ENCODE peak calls at places on chromosomes 13 and 19, in five cellular contexts. One of them, this sample, is unnamed.
A peak's percentile ranks its signal among the peaks of the same experiment; 100 is the strongest.

GRCh38 chr19:15122331-15123030 is 15.3 kb downstream of the SYDE1 start:
- DNase-seq in SK-N-SH: no peak
- DNase-seq in Peyer's patch: no peak
- DNase-seq in GM23338: no peak
- DNase-seq in ovary: no peak
- DNase-seq in this sample: no peak

GRCh38 chr13:59391696-59392095 is 772.0 kb downstream of the DIAPH3 start:
- DNase-seq in ovary: no peak
- DNase-seq in Peyer's patch: peak; percentile 70
- DNase-seq in GM23338: peak; percentile 85
- DNase-seq in SK-N-SH: peak; percentile 30
- DNase-seq in this sample: peak; percentile 2

GRCh38 chr19:33938821-33939220 is 142.2 kb downstream of the KCTD15 start:
- DNase-seq in GM23338: no peak
- DNase-seq in SK-N-SH: no peak
- DNase-seq in Peyer's patch: no peak
- DNase-seq in ovary: no peak
- DNase-seq in this sample: no peak

GRCh38 chr13:94825507-94825906 is 113.2 kb upstream of the SOX21 start:
- DNase-seq in GM23338: peak; percentile 85
- DNase-seq in Peyer's patch: peak; percentile 56
- DNase-seq in SK-N-SH: peak; percentile 7
- DNase-seq in ovary: peak; percentile 53
- DNase-seq in this sample: no peak

GRCh38 chr13:40230833-40231266 is 435.6 kb downstream of the FOXO1 start:
- DNase-seq in GM23338: no peak
- DNase-seq in SK-N-SH: no peak
- DNase-seq in ovary: no peak
- DNase-seq in Peyer's patch: no peak
- DNase-seq in this sample: no peak

GRCh38 chr19:46714523-46715106 is 2.3 kb downstream of the PRKD2 start:
- DNase-seq in Peyer's patch: no peak
- DNase-seq in SK-N-SH: no peak
- DNase-seq in ovary: peak; percentile 20
- DNase-seq in GM23338: no peak
- DNase-seq in this sample: no peak

GRCh38 chr19:50223439-50223716 is 20.0 kb downstream of the MYH14 start:
- DNase-seq in ovary: no peak
- DNase-seq in GM23338: no peak
- DNase-seq in SK-N-SH: no peak
- DNase-seq in Peyer's patch: no peak
- DNase-seq in this sample: no peak

GRCh38 chr19:11380653-11381534 is 3.2 kb downstream of the EPOR start:
- DNase-seq in SK-N-SH: peak; percentile 95
- DNase-seq in GM23338: peak; percentile 100
- DNase-seq in Peyer's patch: peak; percentile 98
- DNase-seq in ovary: peak; percentile 95
- DNase-seq in this sample: peak; percentile 95

GRCh38 chr19:34996978-34997640 is 3.0 kb upstream of the GRAMD1A start:
- DNase-seq in GM23338: no peak
- DNase-seq in Peyer's patch: no peak
- DNase-seq in ovary: no peak
- DNase-seq in SK-N-SH: no peak
- DNase-seq in this sample: no peak

GRCh38 chr19:51431124-51431523 is 13.7 kb upstream of the SIGLEC10 start:
- DNase-seq in GM23338: no peak
- DNase-seq in SK-N-SH: no peak
- DNase-seq in ovary: no peak
- DNase-seq in Peyer's patch: no peak
- DNase-seq in this sample: no peak

GRCh38 chr19:3248728-3249315 is 24.4 kb downstream of the CELF5 start:
- DNase-seq in GM23338: no peak
- DNase-seq in Peyer's patch: no peak
- DNase-seq in ovary: no peak
- DNase-seq in SK-N-SH: no peak
- DNase-seq in this sample: no peak

DNA sequence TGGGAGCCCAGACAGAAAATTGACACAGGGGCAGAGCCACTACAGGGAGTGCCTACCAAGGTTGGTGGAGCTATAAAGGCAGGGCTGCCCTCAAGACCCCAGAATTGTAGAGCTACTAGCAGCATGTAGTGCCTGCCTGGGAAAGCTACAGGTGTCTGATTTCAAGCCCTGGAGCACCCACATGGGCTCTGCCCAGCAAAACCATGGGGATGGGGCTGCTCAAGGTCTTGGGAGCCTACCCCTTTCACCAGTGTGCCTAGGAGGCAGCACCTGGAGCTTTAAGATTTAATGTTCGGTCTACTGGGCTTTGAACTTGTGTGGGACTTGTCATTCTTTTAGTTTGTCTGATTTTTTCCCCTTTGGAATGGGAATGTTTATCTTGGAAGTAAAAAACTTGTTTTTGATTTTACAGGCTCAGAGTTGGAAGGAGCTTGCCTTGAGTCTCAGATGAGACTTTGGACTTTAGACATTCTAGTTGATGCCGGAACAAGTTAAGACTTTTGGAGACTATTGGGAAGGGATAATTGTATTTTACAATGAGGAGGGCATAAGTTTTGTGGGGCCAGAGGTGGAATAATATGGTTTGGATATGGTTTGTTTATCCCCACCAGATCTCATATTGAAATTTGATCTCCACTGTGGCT is 45.1 kb downstream of the ALOX5AP start:
- DNase-seq in Peyer's patch: no peak
- DNase-seq in ovary: no peak
- DNase-seq in GM23338: no peak
- DNase-seq in SK-N-SH: no peak
- DNase-seq in this sample: no peak
- H3K4me3 ChIP-seq in Peyer's patch: no peak overlapping the region
- H3K4me3 ChIP-seq in ovary: no peak overlapping the region
- H3K4me3 ChIP-seq in GM23338: no peak overlapping the region
- H3K4me3 ChIP-seq in SK-N-SH: no peak overlapping the region
- H3K4me3 ChIP-seq in this sample: no peak overlapping the region

GRCh38 chr13:99893567-99893966 is 78.0 kb downstream of the ZIC5 start:
- DNase-seq in ovary: no peak
- DNase-seq in GM23338: no peak
- DNase-seq in SK-N-SH: no peak
- DNase-seq in Peyer's patch: no peak
- DNase-seq in this sample: no peak
- H3K27ac ChIP-seq in ovary: no peak overlapping the region
- H3K27ac ChIP-seq in GM23338: no peak overlapping the region
- H3K27ac ChIP-seq in SK-N-SH: no peak overlapping the region
- H3K27ac ChIP-seq in Peyer's patch: no peak overlapping the region
- H3K27ac ChIP-seq in this sample: no peak overlapping the region

DNA sequence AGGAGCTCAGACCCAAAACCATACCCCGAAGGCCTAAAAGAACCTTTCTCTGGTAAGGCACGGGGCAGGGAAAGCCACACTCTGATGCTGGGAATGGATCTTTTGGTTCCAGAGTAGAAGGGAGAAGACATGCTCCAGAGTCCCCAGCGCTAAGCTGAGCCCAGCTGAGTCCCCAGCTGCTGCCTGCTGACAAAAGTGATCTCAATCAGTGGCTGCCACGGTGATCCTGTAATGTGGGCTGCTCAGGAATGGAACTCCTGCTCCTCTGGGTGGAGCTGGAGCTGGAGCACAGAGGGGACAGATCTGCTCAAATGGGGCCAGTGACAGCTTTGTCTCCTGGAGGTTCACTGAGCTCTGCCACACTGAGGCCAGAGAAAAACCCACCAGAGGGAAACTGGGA is 70.5 kb downstream of the MLLT1 start:
- DNase-seq in Peyer's patch: no peak
- DNase-seq in GM23338: no peak
- DNase-seq in ovary: no peak
- DNase-seq in SK-N-SH: no peak
- DNase-seq in this sample: no peak
- H3K4me1 ChIP-seq in Peyer's patch: no peaks in the 10 kb centered on the region
- H3K4me1 ChIP-seq in GM23338: no peaks in the 10 kb centered on the region
- H3K4me1 ChIP-seq in ovary: no peaks in the 10 kb centered on the region
- H3K4me1 ChIP-seq in SK-N-SH: no peaks in the 10 kb centered on the region
- H3K4me1 ChIP-seq in this sample: no peaks in the 10 kb centered on the region

GRCh38 chr13:20518652-20519051 is 7.0 kb downstream of the CRYL1 start:
- DNase-seq in ovary: no peak
- DNase-seq in GM23338: no peak
- DNase-seq in Peyer's patch: no peak
- DNase-seq in SK-N-SH: no peak
- DNase-seq in this sample: no peak
- H3K4me3 ChIP-seq in ovary: no peak overlapping the region
- H3K4me3 ChIP-seq in GM23338: no peak overlapping the region
- H3K4me3 ChIP-seq in Peyer's patch: no peak overlapping the region
- H3K4me3 ChIP-seq in SK-N-SH: no peak overlapping the region
- H3K4me3 ChIP-seq in this sample: no peak overlapping the region

GRCh38 chr19:55097864-55098715 is 19.3 kb downstream of the PPP1R12C start:
- DNase-seq in GM23338: no peak
- DNase-seq in ovary: no peak
- DNase-seq in SK-N-SH: no peak
- DNase-seq in Peyer's patch: no peak
- DNase-seq in this sample: no peak

GRCh38 chr19:55101261-55101660 is 16.2 kb downstream of the PPP1R12C start:
- DNase-seq in GM23338: no peak
- DNase-seq in Peyer's patch: no peak
- DNase-seq in ovary: no peak
- DNase-seq in SK-N-SH: no peak
- DNase-seq in this sample: no peak

GRCh38 chr19:55098716-55099556 is 18.5 kb downstream of the PPP1R12C start:
- DNase-seq in GM23338: no peak
- DNase-seq in Peyer's patch: no peak
- DNase-seq in ovary: no peak
- DNase-seq in SK-N-SH: no peak
- DNase-seq in this sample: no peak

GRCh38 chr19:55103190-55103589 is 14.2 kb downstream of the PPP1R12C start:
- DNase-seq in ovary: no peak
- DNase-seq in GM23338: no peak
- DNase-seq in SK-N-SH: no peak
- DNase-seq in Peyer's patch: no peak
- DNase-seq in this sample: no peak

GRCh38 chr19:55099557-55100506 is 17.6 kb downstream of the PPP1R12C start:
- DNase-seq in SK-N-SH: no peak
- DNase-seq in GM23338: peak; percentile 79
- DNase-seq in ovary: no peak
- DNase-seq in Peyer's patch: no peak
- DNase-seq in this sample: no peak
- H3K27ac ChIP-seq in SK-N-SH: no peak overlapping the region
- H3K27ac ChIP-seq in GM23338: peak overlapping the region; percentile 55
- H3K27ac ChIP-seq in ovary: no peak overlapping the region
- H3K27ac ChIP-seq in Peyer's patch: no peak overlapping the region
- H3K27ac ChIP-seq in this sample: no peak overlapping the region

GRCh38 chr19:13064092-13064489 is 38.6 kb downstream of the LYL1 start:
- DNase-seq in GM23338: no peak
- DNase-seq in Peyer's patch: no peak
- DNase-seq in ovary: no peak
- DNase-seq in SK-N-SH: no peak
- DNase-seq in this sample: no peak
- H3K4me1 ChIP-seq in GM23338: peaks cover 18% of the 10 kb centered on the region
- H3K4me1 ChIP-seq in Peyer's patch: peaks cover 11% of the 10 kb centered on the region
- H3K4me1 ChIP-seq in ovary: peaks cover 63% of the 10 kb centered on the region
- H3K4me1 ChIP-seq in SK-N-SH: peaks cover 26% of the 10 kb centered on the region
- H3K4me1 ChIP-seq in this sample: no peaks in the 10 kb centered on the region

DNA sequence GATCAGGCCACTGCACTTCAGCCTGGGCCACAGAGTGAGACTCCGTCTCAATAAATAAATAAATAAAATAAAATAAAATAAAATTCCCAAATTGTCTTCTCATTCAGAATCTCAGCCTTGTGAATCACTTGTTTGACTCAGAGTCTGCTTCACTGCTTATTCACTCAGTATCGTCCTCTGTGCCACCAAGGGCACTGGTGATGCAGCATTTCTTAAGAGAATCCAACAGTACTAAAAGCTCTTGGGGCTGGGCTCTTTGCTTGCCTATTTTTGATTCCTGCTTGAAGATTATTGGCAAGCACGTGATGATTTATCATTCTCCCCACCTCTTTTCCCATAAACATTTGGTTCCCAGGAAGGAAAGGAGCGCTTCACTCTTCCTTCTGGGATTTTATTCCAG is 54.8 kb upstream of the HMGB1 start:
- DNase-seq in SK-N-SH: no peak
- DNase-seq in ovary: no peak
- DNase-seq in Peyer's patch: no peak
- DNase-seq in GM23338: no peak
- DNase-seq in this sample: no peak
- H3K4me3 ChIP-seq in SK-N-SH: no peak overlapping the region
- H3K4me3 ChIP-seq in ovary: no peak overlapping the region
- H3K4me3 ChIP-seq in Peyer's patch: no peak overlapping the region
- H3K4me3 ChIP-seq in GM23338: no peak overlapping the region
- H3K4me3 ChIP-seq in this sample: no peak overlapping the region

GRCh38 chr19:16327501-16327900 is 2.9 kb downstream of the KLF2 start:
- DNase-seq in SK-N-SH: no peak
- DNase-seq in ovary: peak; percentile 51
- DNase-seq in GM23338: no peak
- DNase-seq in Peyer's patch: peak; percentile 58
- DNase-seq in this sample: no peak
- H3K27ac ChIP-seq in SK-N-SH: no peak overlapping the region
- H3K27ac ChIP-seq in ovary: peak overlapping the region; percentile 89
- H3K27ac ChIP-seq in GM23338: no peak overlapping the region
- H3K27ac ChIP-seq in Peyer's patch: peak overlapping the region; percentile 87
- H3K27ac ChIP-seq in this sample: peak overlapping the region; percentile 89

This sample was measured in effector memory CD4-positive, alpha-beta T cell.